ENCODE peak calls at places on chromosomes 3 and 15, in six cellular contexts. W is choroid plexus epithelial cell; G is substantia nigra; D is SHP77 treated with DMSO at 0.1 percent for 48 hours; U is activated CD4-positive, alpha-beta T cell treated with anti-CD3 and anti-CD28 coated beads for 1 hour; Z is psoas muscle. Q is an unnamed sample.

GRCh38 chr3:11010406-11011165 is 18.0 kb downstream of the SLC6A1 start:
- DNase-seq in W (no peak), G (peak), D (no peak), U (no peak), Z (no peak), Q (no peak)

GRCh38 chr3:195727596-195728195 is 6.9 kb downstream of the MUC20 start:
- DNase-seq in W (no peak), G (no peak), D (no peak), U (no peak), Z (no peak), Q (no peak)

GRCh38 chr3:195854628-195855300 is 43.0 kb upstream of the MUC4 start:
- DNase-seq in W (no peak), G (no peak), D (no peak), U (no peak), Z (no peak), Q (no peak)

GRCh38 chr3:188385295-188385694 is 231.3 kb downstream of the LPP start:
- DNase-seq in W (no peak), G (no peak), D (no peak), U (no peak), Z (no peak), Q (no peak)

GRCh38 chr15:85452436-85452835 is 72.0 kb downstream of the AKAP13 start:
- DNase-seq in W (no peak), G (no peak), D (no peak), U (no peak), Z (no peak), Q (no peak)

GRCh38 chr15:60079210-60079609 is 75.1 kb downstream of the FOXB1 start:
- DNase-seq in W (peak), G (no peak), D (no peak), U (no peak), Z (no peak), Q (no peak)

GRCh38 chr3:36297195-36297594 is 83.1 kb upstream of the STAC start:
- DNase-seq in W (no peak), G (no peak), D (no peak), U (no peak), Z (no peak), Q (no peak)

GRCh38 chr3:21174461-21174860 is 576.5 kb downstream of the ZNF385D start:
- DNase-seq in W (no peak), G (no peak), D (no peak), U (no peak), Z (no peak), Q (no peak)

GRCh38 chr3:120908803-120909601 is 997 bp downstream of the STXBP5L start:
- DNase-seq in W (no peak), G (no peak), D (no peak), U (no peak), Z (peak), Q (peak)

GRCh38 chr3:188067932-188068331 is 86.0 kb upstream of the LPP start:
- DNase-seq in W (peak), G (no peak), D (no peak), U (no peak), Z (no peak), Q (no peak)

GRCh38 chr3:35974872-35975271 is 335.5 kb downstream of the ARPP21 start:
- DNase-seq in W (no peak), G (no peak), D (no peak), U (no peak), Z (no peak), Q (no peak)

GRCh38 chr15:31024330-31024729 is 32.9 kb upstream of the MTMR10 start:
- DNase-seq in W (peak), G (no peak), D (no peak), U (no peak), Z (no peak), Q (no peak)

GRCh38 chr3:38606561-38606960 is 42.9 kb downstream of the SCN5A start:
- DNase-seq in W (no peak), G (no peak), D (no peak), U (no peak), Z (no peak), Q (no peak)

GRCh38 chr3:53104762-53105161 is 25.5 kb downstream of the RFT1 start:
- DNase-seq in W (no peak), G (no peak), D (no peak), U (no peak), Z (no peak), Q (no peak)

GRCh38 chr15:78445875-78446274 is 7.9 kb downstream of the IREB2 start:
- DNase-seq in W (no peak), G (no peak), D (no peak), U (no peak), Z (no peak), Q (no peak)

GRCh38 chr3:12198301-12198700 is 39.6 kb upstream of the TIMP4 start:
- DNase-seq in W (peak), G (no peak), D (no peak), U (no peak), Z (no peak), Q (no peak)

GRCh38 chr3:33044676-33045075 is 52.3 kb downstream of the GLB1 start:
- DNase-seq in W (no peak), G (no peak), D (no peak), U (no peak), Z (no peak), Q (no peak)

GRCh38 chr15:45918839-45919238 is 284.0 kb downstream of the SQOR start:
- DNase-seq in W (no peak), G (no peak), D (no peak), U (no peak), Z (no peak), Q (no peak)

GRCh38 chr15:98715401-98715800 is 67.1 kb downstream of the IGF1R start:
- DNase-seq in W (no peak), G (no peak), D (no peak), U (no peak), Z (no peak), Q (no peak)

GRCh38 chr3:128969993-128970740 is 23.7 kb downstream of the CFAP92 start:
- DNase-seq in W (peak), G (peak), D (peak), U (peak), Z (peak), Q (no peak)

GRCh38 chr3:152471814-152472605 is 203.3 kb downstream of the MBNL1 start:
- DNase-seq in W (peak), G (peak), D (no peak), U (peak), Z (peak), Q (peak)

GRCh38 chr3:25235471-25235870 is 192.6 kb upstream of the RARB start:
- DNase-seq in W (peak), G (no peak), D (no peak), U (no peak), Z (no peak), Q (no peak)

GRCh38 chr3:105802073-105802706 is 66.6 kb downstream of the CBLB start:
- DNase-seq in W (peak), G (no peak), D (no peak), U (no peak), Z (no peak), Q (no peak)

GRCh38 chr3:155548194-155548593 is 196.7 kb downstream of the PLCH1 start:
- DNase-seq in W (peak), G (no peak), D (no peak), U (no peak), Z (no peak), Q (no peak)

GRCh38 chr3:158762701-158763100 is 30.4 kb upstream of the RARRES1 start:
- DNase-seq in W (no peak), G (no peak), D (no peak), U (no peak), Z (no peak), Q (no peak)

GRCh38 chr15:70023064-70023768 is 74.5 kb downstream of the TLE3 start:
- DNase-seq in W (peak), G (no peak), D (no peak), U (peak), Z (no peak), Q (no peak)

Q was measured in pancreas.